ENCODE peak calls at places on chromosomes 6 and 20, in six cellular contexts. K is K562, H is upper lobe of left lung, V is H1, P is GM12878, J is stomach. D is an unnamed sample.

GRCh38 chr6:32439708-32440214 is at the start of gene HLA-DRA:
- DNase-seq in K (peak), V (no peak), H (no peak), P (peak), J (no peak), D (no peak)

GRCh38 chr20:54105653-54106052 is 35.3 kb upstream of the BCAS1 start:
- DNase-seq in K (no peak), H (no peak), J (no peak), V (no peak), P (no peak), D (no peak)

GRCh38 chr6:112833546-112834215 is 486.6 kb downstream of the RFPL4B start:
- DNase-seq in J (no peak), P (no peak), H (no peak), K (no peak), V (no peak), D (no peak)

GRCh38 chr20:60372822-60373221 is 414.6 kb downstream of the CDH26 start:
- DNase-seq in J (no peak), V (no peak), K (no peak), P (no peak), H (no peak), D (no peak)

GRCh38 chr6:3648724-3649123 is 102.8 kb downstream of the PXDC1 start:
- DNase-seq in H (no peak), K (peak), V (no peak), P (no peak), J (no peak), D (no peak)

GRCh38 chr6:142850653-142851434 is 94.1 kb downstream of the HIVEP2 start:
- DNase-seq in K (no peak), J (no peak), P (peak), V (no peak), H (no peak), D (no peak)

GRCh38 chr20:59992531-59992930 is 34.3 kb downstream of the CDH26 start:
- DNase-seq in H (no peak), J (no peak), P (no peak), V (no peak), K (no peak), D (no peak)

GRCh38 chr6:18147160-18147559 is 7.7 kb downstream of the TPMT start:
- DNase-seq in V (no peak), H (no peak), J (no peak), P (no peak), K (no peak), D (no peak)

GRCh38 chr6:108630050-108630714 is 69.5 kb downstream of the FOXO3 start:
- DNase-seq in J (no peak), V (no peak), P (no peak), H (no peak), K (peak), D (no peak)

GRCh38 chr20:21125072-21125848 is 622 bp upstream of the KIZ start:
- DNase-seq in P (no peak), J (peak), H (no peak), K (no peak), V (no peak), D (peak)

GRCh38 chr20:17525132-17525531 is 6.0 kb downstream of the BFSP1 start:
- DNase-seq in V (no peak), H (no peak), K (no peak), P (no peak), J (no peak), D (no peak)

GRCh38 chr20:50331469-50332251 is 141.0 kb downstream of the CEBPB start:
- DNase-seq in H (no peak), P (no peak), K (no peak), J (peak), V (no peak), D (peak)

GRCh38 chr20:20010639-20011500 is 6.3 kb upstream of the NAA20 start:
- DNase-seq in H (no peak), J (no peak), P (no peak), K (no peak), V (no peak), D (no peak)

DNA sequence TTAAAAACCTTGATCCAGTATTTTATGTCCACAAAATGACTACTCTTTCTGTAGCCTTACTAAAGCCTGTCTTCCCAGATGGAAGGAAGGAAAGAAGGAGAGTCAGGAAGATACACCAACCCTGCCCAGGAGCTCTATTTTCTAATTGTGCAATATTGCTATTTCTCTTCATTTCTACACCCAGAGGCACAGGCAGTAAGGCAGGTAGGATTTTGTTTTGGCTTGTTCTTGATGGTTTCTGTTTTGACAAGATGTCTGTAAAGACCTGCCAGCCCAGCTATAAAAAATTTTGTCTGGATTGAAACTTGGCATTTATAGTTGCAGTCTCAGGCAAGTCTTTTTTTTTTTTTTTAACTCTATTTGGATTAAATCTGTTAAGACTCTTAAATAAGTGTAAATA is 587.5 kb upstream of the ARID1B start:
- DNase-seq in V (no peak), J (no peak), K (no peak), P (no peak), H (no peak), D (no peak)
- TF ChIP-seq POLR2AphosphoS5 in V (no peak), J (no peak), K (no peak), P (no peak), H (no peak), D (no peak)

DNA sequence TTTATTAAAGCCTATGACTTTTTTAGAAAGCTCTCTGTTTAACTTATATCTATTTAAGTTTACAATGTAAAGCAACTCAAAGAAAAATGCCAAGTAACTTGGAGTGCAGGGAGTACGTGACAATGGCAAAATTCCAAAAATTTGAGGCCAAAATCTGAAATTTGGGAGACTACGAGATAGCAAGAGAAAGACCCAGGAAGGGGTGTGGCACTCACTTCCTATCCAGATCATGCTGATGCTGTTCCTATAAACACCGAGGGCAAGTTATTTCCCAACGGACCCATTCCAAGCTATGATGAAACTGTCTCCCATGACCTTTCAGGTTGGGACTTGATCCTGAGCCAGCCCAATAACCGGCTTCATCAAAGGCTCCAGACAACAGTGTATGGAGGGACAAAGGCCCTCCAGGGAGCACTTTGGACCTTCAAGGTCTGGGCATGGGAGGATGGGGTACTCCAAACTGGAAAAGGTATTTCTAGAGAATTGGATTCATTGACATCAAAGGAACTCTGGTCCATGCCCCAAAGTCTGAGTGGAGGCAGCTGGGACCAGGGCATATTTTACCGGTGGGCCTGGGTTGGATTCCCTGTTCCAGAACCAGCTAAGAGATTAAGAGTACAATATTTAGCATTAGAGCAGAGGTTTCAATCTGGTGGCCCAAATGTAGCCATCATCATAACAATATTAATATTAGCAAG is 15.7 kb upstream of the SLC13A3 start:
- DNase-seq in P (no peak), K (no peak), V (no peak), H (no peak), J (no peak), D (no peak)
- TF ChIP-seq EP300 in P (no peak), K (no peak), V (no peak), H (no peak), J (no peak), D (no peak)

DNA sequence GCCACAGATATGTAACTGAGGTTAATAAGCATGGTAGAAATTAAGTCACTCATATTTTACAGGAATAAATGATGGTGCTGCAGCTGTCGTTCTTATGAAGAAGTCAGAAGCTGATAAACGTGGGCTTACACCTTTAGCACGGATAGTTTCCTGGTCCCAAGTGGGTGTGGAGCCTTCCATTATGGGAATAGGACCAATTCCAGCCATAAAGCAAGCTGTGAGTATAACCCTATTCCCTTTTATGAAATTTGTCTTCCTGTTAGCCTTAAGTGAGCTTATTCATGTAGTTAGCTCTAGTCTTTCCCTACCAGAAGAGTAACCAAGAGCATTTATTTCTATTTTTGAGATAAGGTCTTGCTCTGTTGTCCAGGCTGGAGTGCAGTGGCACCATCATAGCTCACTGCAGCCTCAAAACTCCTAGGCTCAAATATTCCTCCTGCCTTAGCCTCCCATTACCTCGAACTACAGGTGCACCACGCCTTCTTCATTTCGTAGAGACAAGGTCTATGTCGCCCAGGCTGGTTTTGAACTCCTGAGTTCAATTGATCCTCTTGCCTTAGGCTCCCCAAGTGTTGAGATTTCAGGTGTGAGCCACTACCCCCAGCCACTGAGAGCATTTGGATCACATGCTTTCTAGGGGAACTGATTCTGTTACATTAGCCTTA is 12.0 kb downstream of the TCP1 start:
- DNase-seq in V (no peak), P (no peak), H (no peak), K (peak), J (no peak), D (no peak)
- TF ChIP-seq POLR2AphosphoS5 in V (no peak), P (peak), H (no peak), K (peak), J (no peak), D (no peak)

DNA sequence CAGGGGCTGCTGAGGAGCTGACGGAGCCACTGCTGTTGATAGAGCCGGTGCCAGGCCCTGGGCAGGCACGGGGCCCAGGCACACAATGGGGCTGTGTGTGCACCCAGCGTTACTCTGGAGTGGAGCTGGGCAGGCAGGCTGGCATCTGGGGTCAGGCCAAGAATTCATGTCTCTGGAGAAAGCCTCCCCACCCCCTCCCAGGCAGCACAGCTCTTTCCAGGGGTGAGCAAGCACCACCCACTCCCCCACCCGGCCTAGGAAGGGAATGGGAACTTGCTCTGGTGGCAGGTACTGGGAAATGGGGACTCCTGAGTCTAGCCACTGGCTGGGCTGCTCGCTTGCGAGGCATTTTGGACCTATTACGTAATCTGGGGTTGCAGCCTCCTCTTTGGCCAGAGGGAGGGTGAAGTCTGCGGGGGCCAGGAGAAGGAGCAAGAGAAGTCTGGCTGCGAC is 22.7 kb downstream of the TFEB start:
- DNase-seq in H (no peak), K (no peak), P (no peak), V (no peak), J (peak), D (peak)
- TF ChIP-seq EP300 in H (no peak), K (no peak), P (no peak), V (no peak), J (no peak), D (no peak)

GRCh38 chr6:70666726-70667125 is 957 bp upstream of the SMAP1 start:
- DNase-seq in K (no peak), J (no peak), H (no peak), P (no peak), V (no peak), D (no peak)

GRCh38 chr6:70668499-70668812 is 773 bp downstream of the SMAP1 start:
- DNase-seq in P (no peak), V (no peak), H (no peak), J (no peak), K (peak), D (no peak)

GRCh38 chr6:70667711-70668498 is at the start of gene SMAP1:
- DNase-seq in K (peak), P (peak), H (peak), V (peak), J (peak), D (peak)

GRCh38 chr6:70669133-70669532 is 1.4 kb downstream of the SMAP1 start:
- DNase-seq in V (no peak), P (no peak), J (no peak), H (no peak), K (no peak), D (no peak)

DNA sequence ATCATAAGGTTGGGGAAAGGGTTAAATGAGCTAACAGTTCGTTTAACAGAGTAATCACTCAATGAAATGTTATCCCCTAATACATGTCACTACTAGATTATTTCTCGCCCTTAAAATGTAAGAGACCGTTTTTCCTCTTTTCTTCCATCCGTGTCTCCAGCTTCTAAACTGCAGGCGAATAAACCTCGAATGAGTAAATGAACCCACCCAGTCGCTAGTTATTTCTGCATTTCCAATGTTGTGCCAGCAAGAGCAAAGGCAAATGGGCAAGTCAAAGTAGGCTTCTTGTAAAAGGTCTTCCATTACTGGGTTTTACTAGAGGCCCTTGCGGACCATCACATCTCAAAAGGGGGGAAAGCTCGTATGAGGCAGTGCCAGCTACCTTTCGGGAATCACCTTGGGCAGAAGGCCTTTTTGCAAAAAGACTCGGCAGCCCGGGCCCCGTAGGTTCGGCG is 400 bp upstream of the SMAP1 start:
- DNase-seq in K (no peak), P (no peak), V (no peak), J (no peak), H (no peak), D (no peak)
- TF ChIP-seq POLR2AphosphoS5 in K (no peak), P (no peak), V (no peak), J (no peak), H (no peak), D (no peak)

GRCh38 chr6:136607932-136608772 is 57.9 kb upstream of the MAP7 start:
- DNase-seq in H (no peak), P (peak), K (peak), V (no peak), J (peak), D (no peak)

GRCh38 chr6:136607204-136607931 is 57.1 kb upstream of the MAP7 start:
- DNase-seq in V (no peak), H (no peak), P (no peak), K (no peak), J (no peak), D (no peak)

GRCh38 chr6:136608991-136609390 is 58.8 kb upstream of the MAP7 start:
- DNase-seq in J (no peak), K (no peak), H (no peak), P (no peak), V (no peak), D (no peak)

GRCh38 chr6:136611133-136611532 is 60.9 kb upstream of the MAP7 start:
- DNase-seq in H (no peak), V (no peak), K (no peak), P (no peak), J (no peak), D (no peak)

GRCh38 chr6:136609878-136610706 is 59.9 kb upstream of the MAP7 start:
- DNase-seq in J (peak), K (peak), P (no peak), H (no peak), V (no peak), D (peak)
- TF ChIP-seq EP300 in J (no peak), K (peak), P (no peak), H (peak), V (no peak), D (no peak)

GRCh38 chr6:31401403-31401802 is 2.0 kb upstream of the MICA start:
- DNase-seq in J (peak), H (no peak), P (no peak), K (no peak), V (no peak), D (peak)
- TF ChIP-seq POLR2AphosphoS5 in J (peak), H (no peak), P (no peak), K (no peak), V (no peak), D (peak)

GRCh38 chr20:45779011-45779915 is 12.4 kb downstream of the WFDC3 start:
- DNase-seq in H (peak), V (no peak), P (no peak), J (peak), K (peak), D (peak)
- TF ChIP-seq EP300 in H (peak), V (no peak), P (no peak), J (peak), K (no peak), D (peak)

DNA sequence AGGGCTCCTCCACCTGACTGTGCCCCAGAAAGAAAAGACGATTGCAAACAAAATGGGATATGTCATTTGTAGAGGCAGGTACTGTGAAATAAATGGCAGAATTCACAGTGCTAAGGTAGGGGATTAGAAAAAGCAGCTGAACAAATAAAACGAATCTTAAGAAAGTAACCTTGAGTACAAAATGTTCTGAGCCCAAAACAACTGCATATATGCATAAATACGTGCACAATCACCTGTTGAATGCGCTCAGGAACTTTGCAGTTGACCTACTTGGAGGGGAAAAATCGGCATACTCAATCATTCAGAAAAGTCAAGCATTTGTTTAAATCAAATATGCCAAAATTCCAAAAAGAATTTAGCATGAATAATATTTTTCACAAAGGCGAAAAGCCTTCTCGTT is 772.1 kb upstream of the FLRT3 start:
- DNase-seq in H (no peak), V (no peak), K (no peak), J (no peak), P (no peak), D (no peak)
- TF ChIP-seq POLR2AphosphoS5 in H (no peak), V (no peak), K (no peak), J (no peak), P (no peak), D (no peak)